ENCODE peak calls at places on chromosomes 5 and 9, in ten cellular contexts. Y, I, M, U, G, W, X, N, A and H are unnamed samples.

GRCh38 chr9:123562844-123563346 is 206.9 kb downstream of the CRB2 start:
- DNase-seq in M (no peak), U (no peak), N (no peak), G (no peak), X (peak; percentile 92), Y (peak; percentile 78), I (peak; percentile 17), W (no peak), A (no peak), H (no peak)

GRCh38 chr9:95201201-95201600 is 116.3 kb downstream of the FANCC start:
- DNase-seq in U (no peak), Y (no peak), G (no peak), X (no peak), A (no peak), N (no peak), M (no peak), I (no peak), W (no peak), H (no peak)

GRCh38 chr5:4295663-4296339 is 700.2 kb downstream of the IRX1 start:
- DNase-seq in G (no peak), W (no peak), X (no peak), Y (no peak), U (no peak), A (no peak), N (no peak), M (no peak), I (no peak), H (no peak)

GRCh38 chr5:165397521-165397920 is 1892.1 kb downstream of the MAT2B start:
- DNase-seq in Y (no peak), G (no peak), X (no peak), M (no peak), I (no peak), U (no peak), A (no peak), W (no peak), N (no peak), H (no peak)

GRCh38 chr5:68200288-68200687 is 15.3 kb upstream of the PIK3R1 start:
- DNase-seq in U (no peak), I (no peak), W (no peak), N (no peak), Y (no peak), M (no peak), A (no peak), G (no peak), X (no peak), H (no peak)

GRCh38 chr9:75974006-75974766 is 83.7 kb downstream of the PCSK5 start:
- DNase-seq in U (no peak), W (peak; percentile 10), Y (no peak), G (no peak), I (no peak), X (no peak), A (peak; percentile 76), N (no peak), M (no peak), H (no peak)

GRCh38 chr9:83304686-83305085 is 233.5 kb downstream of the FRMD3 start:
- DNase-seq in X (no peak), I (no peak), Y (peak; percentile 93), U (no peak), M (peak; percentile 92), G (peak; percentile 51), N (no peak), W (peak; percentile 86), A (peak; percentile 81), H (peak; percentile 35)

GRCh38 chr9:136100700-136101614 is 5.9 kb upstream of the NACC2 start:
- DNase-seq in A (no peak), N (no peak), G (no peak), X (no peak), I (no peak), W (no peak), Y (no peak), M (no peak), U (no peak), H (no peak)

GRCh38 chr5:6302684-6303083 is 75.7 kb downstream of the MED10 start:
- DNase-seq in X (no peak), A (no peak), W (no peak), U (no peak), Y (no peak), I (no peak), G (no peak), N (no peak), M (no peak), H (no peak)

GRCh38 chr5:137199966-137200365 is 299.2 kb downstream of the SPOCK1 start:
- DNase-seq in W (no peak), I (no peak), G (no peak), M (no peak), Y (no peak), X (peak; percentile 79), A (no peak), U (no peak), N (peak; percentile 15), H (no peak)

GRCh38 chr5:152556779-152557178 is 151.7 kb upstream of the NMUR2 start:
- DNase-seq in I (no peak), W (no peak), N (no peak), U (no peak), A (no peak), M (no peak), G (no peak), Y (no peak), X (no peak), H (no peak)

GRCh38 chr5:91225848-91226686 is 157.1 kb downstream of the ARRDC3 start:
- DNase-seq in X (no peak), Y (no peak), N (no peak), W (no peak), U (no peak), I (peak; percentile 38), G (peak; percentile 53), M (no peak), A (no peak), H (no peak)
- TF ChIP-seq CTCF in X (peak; percentile 39), Y (no peak), N (peak; percentile 61), W (peak; percentile 17), U (peak; percentile 69), I (peak; percentile 39), G (peak; percentile 51), M (peak; percentile 53), A (no peak), H (no peak)

DNA sequence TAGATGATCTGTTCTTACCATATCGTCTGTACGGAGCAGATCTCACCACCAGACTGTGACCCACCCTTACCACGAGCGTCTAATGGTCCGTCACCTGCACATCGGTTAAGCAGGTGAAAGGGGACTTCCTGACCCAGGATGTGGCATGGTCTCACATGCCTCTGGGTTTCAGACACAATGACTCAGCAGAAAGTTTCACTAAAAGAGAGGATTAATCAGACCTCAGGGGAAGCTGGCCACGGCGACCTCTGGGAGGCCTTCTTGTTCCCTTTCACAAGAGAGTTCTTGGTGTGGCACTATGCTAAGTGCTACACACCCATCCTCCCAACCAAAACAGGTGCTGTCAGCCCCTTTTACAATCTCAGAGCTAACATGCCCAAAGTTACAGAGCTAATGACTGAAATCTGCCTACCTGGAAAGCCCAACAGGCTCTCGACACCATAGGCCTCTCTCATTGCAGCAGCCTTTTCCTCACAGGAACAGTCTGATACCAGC is 41.6 kb downstream of the ADAMTS12 start:
- DNase-seq in X (peak; percentile 63), U (no peak), A (no peak), I (peak; percentile 20), G (no peak), W (no peak), Y (no peak), N (no peak), M (no peak), H (no peak)
- TF ChIP-seq CTCF in X (no peak), U (no peak), A (no peak), I (no peak), G (no peak), W (no peak), Y (no peak), N (no peak), M (no peak), H (no peak)

DNA sequence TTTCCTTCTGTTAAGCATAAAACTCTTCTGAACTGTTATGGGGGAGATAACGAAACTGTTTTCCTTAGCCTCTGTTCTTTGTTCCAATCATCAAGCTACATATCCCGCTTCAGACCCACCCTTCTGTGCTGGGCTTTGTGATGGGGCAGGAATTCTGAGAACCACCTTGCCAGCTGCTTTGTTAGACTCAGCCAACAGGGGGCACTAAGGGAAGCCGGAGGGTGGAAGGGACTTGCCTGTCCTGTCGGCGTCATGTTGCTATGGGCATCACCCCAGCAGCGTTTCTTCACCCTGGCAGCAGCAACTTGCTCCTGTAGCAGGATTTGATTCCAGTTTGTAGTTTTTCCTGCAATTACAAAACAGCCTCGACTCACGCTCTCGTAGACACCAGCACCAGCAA is 169.1 kb downstream of the CAAP1 start:
- DNase-seq in W (peak; percentile 22), M (no peak), X (peak; percentile 12), G (no peak), A (peak; percentile 61), N (peak; percentile 44), Y (no peak), I (no peak), U (no peak), H (no peak)
- TF ChIP-seq CTCF in W (peak; percentile 34), M (peak; percentile 15), X (peak; percentile 66), G (peak; percentile 9), A (no peak), N (peak; percentile 51), Y (no peak), I (peak; percentile 30), U (peak; percentile 62), H (no peak)

DNA sequence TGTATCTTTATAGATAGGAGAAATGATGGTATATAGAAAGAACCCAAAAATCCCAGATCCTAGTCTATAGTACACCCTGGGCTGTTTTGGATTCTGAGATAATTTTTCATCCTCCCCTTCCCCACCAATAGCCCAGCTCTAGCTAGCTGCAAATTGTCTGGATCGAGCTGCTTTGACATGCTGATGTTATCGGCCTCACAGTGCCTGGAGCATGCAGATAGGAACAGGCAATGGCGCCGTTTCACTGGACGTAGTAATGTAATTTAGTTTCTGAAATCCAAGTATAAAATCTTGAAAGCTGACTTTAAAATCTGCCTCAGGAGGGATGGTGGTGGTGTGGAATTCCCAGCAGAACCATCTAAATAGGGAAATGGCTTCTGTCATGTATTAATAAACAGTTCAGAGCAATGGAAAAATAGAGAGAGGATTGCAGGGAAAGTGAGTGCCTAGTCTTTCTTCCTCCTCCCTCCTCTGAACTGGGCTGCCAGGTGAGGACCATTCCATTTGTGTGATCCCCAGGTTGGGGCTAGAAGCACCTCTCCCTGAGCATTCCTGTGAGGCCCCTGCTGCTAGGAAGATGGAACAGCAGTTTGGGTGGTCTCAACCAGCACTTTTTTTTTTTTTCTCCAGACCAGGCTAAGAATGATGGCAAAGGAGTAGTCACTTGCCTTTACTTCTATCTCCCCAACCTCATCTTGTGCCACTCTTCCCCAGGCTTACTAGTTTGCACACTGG is 31.9 kb downstream of the FAM219A start:
- DNase-seq in Y (no peak), W (no peak), I (no peak), X (no peak), N (no peak), A (no peak), M (no peak), U (no peak), G (no peak), H (no peak)
- TF ChIP-seq CTCF in Y (no peak), W (no peak), I (no peak), X (no peak), N (no peak), A (no peak), M (no peak), U (no peak), G (no peak), H (no peak)

DNA sequence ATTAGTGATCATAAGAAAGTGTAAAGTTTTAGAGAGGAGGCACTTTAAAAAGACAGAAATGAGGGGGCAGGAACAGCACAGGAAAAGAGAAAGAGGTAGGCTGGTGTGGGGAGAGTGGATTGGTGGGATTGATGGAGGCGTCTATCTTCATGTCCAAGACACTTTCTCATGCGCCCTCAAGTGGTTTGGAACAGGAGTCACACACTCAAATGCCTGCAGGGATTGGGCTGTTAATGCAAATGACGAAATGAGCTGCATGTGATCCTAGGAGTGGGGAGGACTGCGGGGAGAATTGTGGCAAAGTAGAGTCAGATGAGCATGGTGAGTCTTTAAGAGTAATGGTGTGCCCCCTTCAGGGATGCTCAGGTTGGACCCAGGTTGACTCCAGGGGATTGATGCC is 5.5 kb downstream of the SLC36A3 start:
- DNase-seq in I (peak; percentile 31), X (no peak), Y (no peak), U (no peak), M (no peak), W (peak; percentile 15), N (peak; percentile 79), A (no peak), G (no peak), H (no peak)
- TF ChIP-seq CTCF in I (peak; percentile 30), X (no peak), Y (no peak), U (peak; percentile 68), M (no peak), W (no peak), N (peak; percentile 45), A (no peak), G (no peak), H (no peak)